ENCODE peak calls at places on chromosomes 2 and 18, in ten cellular contexts. R is left ventricle myocardium inferior; E is ELR; P is A172; F is NCI-H1105 treated with DMSO at 0.1 percent for 48 hours; Y is foreskin fibroblast; I is colonic mucosa; H is activated naive CD4-positive, alpha-beta T cell; M is lower lobe of right lung; S is left kidney. D is an unnamed sample.

GRCh38 chr2:238843476-238843875 is 4.4 kb upstream of the TWIST2 start:
- DNase-seq in S (no peak), E (peak; percentile 25), I (no peak), P (no peak), R (no peak), Y (peak; percentile 67), F (no peak), M (no peak), H (no peak), D (no peak)

GRCh38 chr2:73827018-73827417 is 1.7 kb upstream of the STAMBP start:
- DNase-seq in E (peak; percentile 66), M (no peak), R (no peak), H (no peak), I (no peak), P (peak; percentile 55), Y (peak; percentile 56), S (peak; percentile 24), F (no peak), D (no peak)

GRCh38 chr2:5560981-5561380 is 131.2 kb upstream of the SOX11 start:
- DNase-seq in I (no peak), P (peak; percentile 97), H (no peak), F (no peak), S (peak; percentile 95), M (no peak), Y (no peak), R (no peak), E (no peak), D (no peak)

GRCh38 chr18:11154983-11155759 is 5.8 kb upstream of the PIEZO2 start:
- DNase-seq in S (no peak), Y (peak; percentile 49), H (no peak), M (no peak), R (no peak), P (no peak), F (no peak), E (no peak), I (no peak), D (no peak)

GRCh38 chr18:23238152-23238531 is 102.9 kb downstream of the CABLES1 start:
- DNase-seq in Y (peak; percentile 85), S (no peak), F (no peak), H (no peak), M (no peak), I (no peak), E (peak; percentile 64), P (peak; percentile 52), R (no peak), D (no peak)

GRCh38 chr2:199985625-199986207 is 30.3 kb downstream of the MAIP1 start:
- DNase-seq in H (no peak), I (peak; percentile 83), E (peak; percentile 86), R (peak; percentile 44), M (peak; percentile 60), P (peak; percentile 84), F (peak; percentile 41), Y (peak; percentile 78), S (peak; percentile 79), D (peak; percentile 46)

GRCh38 chr2:23404426-23404825 is 19.4 kb downstream of the KLHL29 start:
- DNase-seq in H (no peak), E (peak; percentile 86), M (no peak), I (peak; percentile 67), R (no peak), S (peak; percentile 92), Y (peak; percentile 86), P (peak; percentile 79), F (peak; percentile 75), D (no peak)

GRCh38 chr2:9649261-9649660 is 18.5 kb upstream of the YWHAQ start:
- DNase-seq in R (no peak), I (no peak), E (no peak), S (no peak), F (no peak), P (no peak), H (no peak), M (no peak), Y (no peak), D (no peak)

GRCh38 chr2:73117441-73117840 is 4.7 kb upstream of the RAB11FIP5 start:
- DNase-seq in E (no peak), M (no peak), P (no peak), H (no peak), S (no peak), F (no peak), R (no peak), I (no peak), Y (peak; percentile 70), D (no peak)

GRCh38 chr2:172461591-172462392 is 34.4 kb downstream of the ITGA6 start:
- DNase-seq in S (peak; percentile 82), E (peak; percentile 52), F (peak; percentile 33), M (peak; percentile 77), P (peak; percentile 50), H (peak; percentile 77), R (peak; percentile 53), I (peak; percentile 84), Y (peak; percentile 71), D (no peak)

GRCh38 chr18:13791181-13791580 is 32.8 kb upstream of the MC5R start:
- DNase-seq in E (no peak), R (no peak), S (peak; percentile 64), I (no peak), F (no peak), Y (no peak), P (no peak), H (no peak), M (no peak), D (no peak)

GRCh38 chr18:10140928-10141327 is 227.1 kb downstream of the VAPA start:
- DNase-seq in H (no peak), M (no peak), I (peak; percentile 38), P (peak; percentile 22), S (no peak), F (no peak), R (no peak), Y (peak; percentile 88), E (peak; percentile 47), D (no peak)

GRCh38 chr2:189544638-189545037 is 35.9 kb downstream of the SLC40A1 start:
- DNase-seq in M (no peak), P (no peak), Y (no peak), F (no peak), I (no peak), H (no peak), S (no peak), R (no peak), E (no peak), D (no peak)

GRCh38 chr2:203463176-203463797 is 71.8 kb downstream of the RAPH1 start:
- DNase-seq in Y (peak; percentile 50), E (no peak), F (no peak), H (no peak), P (no peak), R (no peak), M (no peak), I (no peak), S (no peak), D (no peak)

GRCh38 chr2:229865033-229865432 is 56.8 kb downstream of the TRIP12 start:
- DNase-seq in E (no peak), I (no peak), Y (no peak), F (no peak), M (no peak), H (no peak), S (no peak), R (no peak), P (no peak), D (no peak)

GRCh38 chr2:177740718-177741117 is 331.9 kb downstream of the PDE11A start:
- DNase-seq in E (no peak), Y (no peak), S (peak; percentile 36), P (no peak), M (no peak), I (no peak), F (peak; percentile 26), H (no peak), R (no peak), D (no peak)

D was measured in putamen.